ENCODE peak calls at places on chromosomes 6 and 20, in ten cellular contexts. P is esophagus muscularis mucosa; V is kidney; N is body of pancreas; T is mammary epithelial cell; O is IMR-90; G is spleen; A is endodermal cell; R is breast epithelium; D is CD8-positive, alpha-beta T cell. L is an unnamed sample. For H3K4me1, the result is how much of the 10 kb centered on the place peaks cover.

GRCh38 chr6:116316772-116317467 is 37.2 kb upstream of the TSPYL1 start:
- DNase-seq in P (no peak), V (no peak), N (peak), T (no peak), O (no peak), G (no peak), A (no peak), R (no peak), D (no peak), L (no peak)

GRCh38 chr6:30763618-30764489 is 19.5 kb upstream of the IER3 start:
- DNase-seq in P (no peak), V (no peak), N (peak), T (peak), O (peak), G (no peak), A (peak), R (peak), D (no peak), L (no peak)

GRCh38 chr6:72464246-72464645 is 157.6 kb upstream of the KCNQ5 start:
- DNase-seq in P (no peak), V (no peak), N (no peak), T (no peak), O (peak), G (no peak), A (no peak), R (no peak), D (no peak), L (no peak)

GRCh38 chr20:53828673-53829085 is 235.0 kb upstream of the ZNF217 start:
- DNase-seq in P (no peak), V (no peak), N (peak), T (peak), O (peak), G (no peak), A (peak), R (peak), D (no peak), L (no peak)

GRCh38 chr20:46151936-46152335 is 33.8 kb downstream of the CD40 start:
- DNase-seq in P (no peak), V (no peak), N (peak), T (no peak), O (no peak), G (peak), A (peak), R (no peak), D (no peak), L (peak)

GRCh38 chr6:109793793-109794192 is 102.7 kb downstream of the FIG4 start:
- DNase-seq in P (no peak), V (no peak), N (no peak), T (peak), O (peak), G (no peak), A (no peak), R (no peak), D (no peak), L (no peak)

GRCh38 chr6:39362487-39362865 is 40.0 kb upstream of the KCNK16 start:
- DNase-seq in P (no peak), V (no peak), N (no peak), T (no peak), O (no peak), G (no peak), A (peak), R (no peak), D (no peak), L (no peak)

GRCh38 chr6:16352258-16352635 is 113.9 kb downstream of the GMPR start:
- DNase-seq in P (no peak), V (no peak), N (no peak), T (no peak), O (peak), G (no peak), A (peak), R (no peak), D (no peak), L (no peak)

GRCh38 chr6:108132863-108133262 is 33.0 kb upstream of the NR2E1 start:
- DNase-seq in P (no peak), V (no peak), N (no peak), T (no peak), O (no peak), G (no peak), A (peak), R (no peak), D (no peak), L (no peak)

GRCh38 chr20:64084209-64085152 is at the start of gene LKAAEAR1:
- DNase-seq in P (no peak), V (no peak), N (peak), T (no peak), O (no peak), G (no peak), A (peak), R (no peak), D (no peak), L (no peak)

GRCh38 chr6:153476243-153476642 is 345.2 kb upstream of the RGS17 start:
- DNase-seq in P (no peak), V (no peak), N (no peak), T (no peak), O (no peak), G (no peak), A (no peak), R (no peak), D (no peak), L (no peak)

GRCh38 chr20:46375771-46376170 is 30.6 kb downstream of the ELMO2 start:
- DNase-seq in P (no peak), V (no peak), N (no peak), T (peak), O (peak), G (no peak), A (no peak), R (no peak), D (no peak), L (no peak)

GRCh38 chr6:42038163-42038562 is 12.2 kb upstream of the TAF8 start:
- DNase-seq in P (no peak), V (no peak), N (no peak), T (no peak), O (no peak), G (peak), A (no peak), R (no peak), D (no peak), L (no peak)

GRCh38 chr20:46350986-46351267 is 42.6 kb upstream of the CDH22 start:
- DNase-seq in P (no peak), V (no peak), N (no peak), T (no peak), O (no peak), G (no peak), A (peak), R (no peak), D (no peak), L (no peak)

GRCh38 chr6:741410-742339 is 48.7 kb upstream of the EXOC2 start:
- DNase-seq in P (peak), V (no peak), N (no peak), T (no peak), O (no peak), G (no peak), A (no peak), R (no peak), D (no peak), L (no peak)

GRCh38 chr6:35146453-35146852 is 5.3 kb upstream of the TCP11 start:
- DNase-seq in P (no peak), V (no peak), N (peak), T (peak), O (peak), G (no peak), A (peak), R (peak), D (no peak), L (no peak)

GRCh38 chr6:144944121-144944520 is 659.0 kb downstream of the UTRN start:
- DNase-seq in P (no peak), V (no peak), N (no peak), T (no peak), O (no peak), G (no peak), A (no peak), R (no peak), D (no peak), L (no peak)

GRCh38 chr20:16459019-16459700 is 114.1 kb downstream of the KIF16B start:
- DNase-seq in P (peak), V (no peak), N (peak), T (peak), O (peak), G (no peak), A (no peak), R (no peak), D (no peak), L (no peak)

GRCh38 chr6:16284472-16284871 is 46.1 kb downstream of the GMPR start:
- DNase-seq in P (no peak), V (no peak), N (no peak), T (no peak), O (no peak), G (no peak), A (no peak), R (no peak), D (no peak), L (no peak)

GRCh38 chr20:61120595-61121515 is 131.2 kb upstream of the CDH4 start:
- DNase-seq in P (no peak), V (no peak), N (peak), T (peak), O (peak), G (no peak), A (peak), R (peak), D (peak), L (no peak)

GRCh38 chr20:36629719-36630340 is 16.2 kb downstream of the SLA2 start:
- DNase-seq in P (no peak), V (no peak), N (no peak), T (no peak), O (no peak), G (peak), A (no peak), R (no peak), D (peak), L (peak)

GRCh38 chr6:41687501-41688175 is 47.8 kb downstream of the TFEB start:
- DNase-seq in P (no peak), V (no peak), N (no peak), T (no peak), O (no peak), G (peak), A (peak), R (no peak), D (no peak), L (peak)

GRCh38 chr6:56690519-56691200 is 48.0 kb upstream of the DST start:
- DNase-seq in P (no peak), V (no peak), N (no peak), T (peak), O (peak), G (no peak), A (no peak), R (no peak), D (no peak), L (no peak)

GRCh38 chr6:105324386-105325000 is 78.4 kb downstream of the PREP start:
- DNase-seq in P (no peak), V (no peak), N (no peak), T (peak), O (no peak), G (no peak), A (no peak), R (no peak), D (no peak), L (no peak)

GRCh38 chr6:29647927-29648642 is 8.8 kb upstream of the MOG start:
- DNase-seq in P (no peak), V (no peak), N (no peak), T (peak), O (peak), G (no peak), A (no peak), R (no peak), D (no peak), L (no peak)

GRCh38 chr6:34148864-34149810 is 3.2 kb upstream of the GRM4 start:
- DNase-seq in P (no peak), V (peak), N (no peak), T (no peak), O (no peak), G (peak), A (peak), R (no peak), D (no peak), L (no peak)

GRCh38 chr6:11575408-11576033 is 38.0 kb downstream of the TMEM170B start:
- DNase-seq in P (no peak), V (no peak), N (peak), T (peak), O (peak), G (no peak), A (peak), R (peak), D (peak), L (peak)

GRCh38 chr6:138012682-138013081 is 94.5 kb downstream of the PERP start:
- DNase-seq in P (peak), V (no peak), N (no peak), T (no peak), O (no peak), G (no peak), A (no peak), R (no peak), D (no peak), L (no peak)

GRCh38 chr6:52540286-52540902 is 36.5 kb downstream of the TRAM2 start:
- DNase-seq in P (no peak), V (no peak), N (no peak), T (no peak), O (peak), G (no peak), A (no peak), R (no peak), D (no peak), L (no peak)

GRCh38 chr20:23010096-23010495 is 25.0 kb upstream of the SSTR4 start:
- DNase-seq in P (no peak), V (peak), N (no peak), T (no peak), O (no peak), G (no peak), A (no peak), R (no peak), D (no peak), L (no peak)

GRCh38 chr6:150347845-150348244 is 21.0 kb upstream of the IYD start:
- DNase-seq in P (no peak), V (no peak), N (no peak), T (no peak), O (no peak), G (no peak), A (no peak), R (no peak), D (no peak), L (no peak)

GRCh38 chr6:83849610-83850009 is 3.5 kb upstream of the RIPPLY2 start:
- DNase-seq in P (no peak), V (no peak), N (no peak), T (no peak), O (no peak), G (no peak), A (no peak), R (no peak), D (no peak), L (no peak)

GRCh38 chr6:112935402-112936078 is 588.4 kb downstream of the RFPL4B start:
- DNase-seq in P (no peak), V (no peak), N (no peak), T (no peak), O (no peak), G (no peak), A (no peak), R (no peak), D (no peak), L (no peak)

GRCh38 chr6:88174906-88175305 is 8.8 kb upstream of the CNR1 start:
- DNase-seq in P (no peak), V (no peak), N (no peak), T (no peak), O (no peak), G (no peak), A (no peak), R (no peak), D (no peak), L (no peak)

GRCh38 chr6:71852951-71853350 is 33.4 kb upstream of the RIMS1 start:
- DNase-seq in P (no peak), V (no peak), N (no peak), T (no peak), O (no peak), G (no peak), A (no peak), R (no peak), D (no peak), L (no peak)

GRCh38 chr6:52012582-52012981 is 74.8 kb downstream of the PKHD1 start:
- DNase-seq in P (no peak), V (no peak), N (no peak), T (no peak), O (no peak), G (no peak), A (no peak), R (no peak), D (no peak), L (no peak)

GRCh38 chr6:154474636-154475428 is 35.7 kb downstream of the CNKSR3 start:
- DNase-seq in P (no peak), V (no peak), N (no peak), T (peak), O (peak), G (peak), A (peak), R (peak), D (no peak), L (no peak)

GRCh38 chr6:150641398-150642139 is 41.9 kb downstream of the PLEKHG1 start:
- DNase-seq in P (no peak), V (no peak), N (no peak), T (peak), O (no peak), G (no peak), A (no peak), R (no peak), D (no peak), L (no peak)

GRCh38 chr6:132964868-132965382 is 150.6 kb downstream of the RPS12 start:
- DNase-seq in P (no peak), V (no peak), N (no peak), T (no peak), O (peak), G (no peak), A (no peak), R (no peak), D (no peak), L (no peak)

DNA sequence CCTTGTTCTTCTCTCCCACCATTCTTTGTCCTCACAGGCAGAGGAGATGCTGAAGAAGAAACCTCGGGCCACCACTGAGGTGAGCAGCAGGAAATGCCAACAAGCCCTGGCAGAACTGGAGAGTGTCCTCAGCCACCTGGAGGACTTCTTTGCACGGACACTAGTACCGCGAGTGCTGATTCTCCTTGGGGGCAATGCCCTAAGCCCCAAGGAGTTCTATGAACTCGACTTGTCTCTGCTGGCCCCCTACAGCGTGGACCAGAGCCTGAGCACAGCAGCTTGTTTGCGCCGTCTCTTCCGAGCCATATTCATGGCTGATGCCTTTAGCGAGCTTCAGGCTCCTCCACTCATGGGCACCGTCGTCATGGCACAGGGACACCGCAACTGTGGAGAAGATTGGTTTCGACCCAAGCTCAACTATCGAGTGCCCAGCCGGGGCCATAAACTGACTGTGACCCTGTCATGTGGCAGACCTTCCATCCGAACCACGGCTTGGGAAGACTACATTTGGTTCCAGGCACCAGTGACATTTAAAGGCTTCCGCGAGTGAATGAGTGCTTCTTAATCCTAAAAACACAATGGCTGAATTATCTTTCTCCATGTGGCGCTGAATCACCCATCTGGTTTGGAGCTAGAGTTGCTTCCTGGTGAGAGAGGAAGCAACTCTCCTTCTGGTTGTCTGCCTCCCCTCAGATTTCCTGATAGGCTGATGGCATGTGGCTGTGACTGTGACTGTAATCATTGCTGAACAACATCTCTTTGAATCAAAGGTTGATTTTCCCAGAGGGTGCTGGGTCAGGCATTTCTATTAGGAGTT is 4.6 kb downstream of the MAD2L1BP start:
- DNase-seq in P (no peak), V (no peak), N (no peak), T (no peak), O (no peak), G (no peak), A (no peak), R (no peak), D (no peak), L (no peak)
- H3K4me1 ChIP-seq in P (under half), V (under half), N (under half), T (under half), O (under half), G (half or more), A (under half), R (under half), D (under half), L (under half)

GRCh38 chr20:3777726-3778629 is 3.3 kb downstream of the SPEF1 start:
- DNase-seq in P (peak), V (peak), N (peak), T (peak), O (no peak), G (peak), A (peak), R (peak), D (no peak), L (peak)
- TF ChIP-seq CTCF in P (peak), V (no peak), N (no peak), T (peak), O (no peak), G (no peak), A (peak), R (no peak), D (no peak), L (no peak)

GRCh38 chr20:1376453-1377270 is 16.2 kb downstream of the FKBP1A start:
- DNase-seq in P (peak), V (no peak), N (no peak), T (no peak), O (no peak), G (no peak), A (peak), R (no peak), D (no peak), L (no peak)

GRCh38 chr20:1375515-1375914 is 17.3 kb downstream of the FKBP1A start:
- DNase-seq in P (no peak), V (no peak), N (no peak), T (peak), O (peak), G (no peak), A (no peak), R (no peak), D (no peak), L (peak)

GRCh38 chr20:1376007-1376406 is 16.8 kb downstream of the FKBP1A start:
- DNase-seq in P (no peak), V (no peak), N (no peak), T (no peak), O (no peak), G (no peak), A (peak), R (no peak), D (no peak), L (no peak)

GRCh38 chr20:1377341-1377871 is 15.4 kb downstream of the FKBP1A start:
- DNase-seq in P (no peak), V (no peak), N (no peak), T (peak), O (no peak), G (no peak), A (peak), R (no peak), D (no peak), L (no peak)

DNA sequence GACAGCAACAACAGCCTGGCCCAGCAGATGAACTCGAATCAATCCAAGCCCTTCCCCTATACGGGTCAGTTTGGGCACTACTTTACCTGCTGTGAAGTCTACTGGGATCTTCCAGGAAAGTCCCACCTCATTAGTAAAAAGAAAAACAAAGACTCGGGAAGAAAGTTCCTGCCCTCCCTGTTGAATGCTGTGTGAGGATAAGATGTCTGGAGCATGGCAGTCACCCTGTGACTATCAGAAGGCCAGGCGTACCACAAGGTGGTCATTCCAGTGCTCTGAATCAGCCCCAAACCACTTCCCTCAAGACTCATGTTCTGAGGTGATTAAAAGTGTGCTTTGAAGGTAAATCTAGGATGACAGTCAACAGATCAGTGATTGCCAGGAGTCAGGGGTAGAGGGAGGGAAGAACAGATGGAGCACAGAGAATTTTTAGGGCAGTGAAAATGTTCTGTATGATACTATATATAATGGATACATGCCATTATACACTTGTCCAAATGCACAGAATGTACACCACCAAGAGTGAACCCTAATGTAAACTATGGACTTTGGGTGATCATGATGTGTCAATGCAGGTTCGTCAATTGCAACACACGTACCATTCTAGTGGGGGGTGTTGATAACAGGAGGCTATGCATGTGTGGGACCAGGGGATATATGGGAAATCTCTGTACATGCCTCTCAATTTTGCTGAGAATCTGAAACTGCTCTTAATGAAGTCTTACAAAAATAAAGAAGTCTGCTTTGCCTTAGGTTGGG is 14.7 kb downstream of the FKBP1A start:
- DNase-seq in P (no peak), V (no peak), N (no peak), T (peak), O (peak), G (no peak), A (peak), R (no peak), D (no peak), L (no peak)
- H3K4me3 ChIP-seq in P (no peak), V (no peak), N (no peak), T (no peak), O (no peak), G (no peak), A (no peak), R (no peak), D (no peak), L (no peak)

DNA sequence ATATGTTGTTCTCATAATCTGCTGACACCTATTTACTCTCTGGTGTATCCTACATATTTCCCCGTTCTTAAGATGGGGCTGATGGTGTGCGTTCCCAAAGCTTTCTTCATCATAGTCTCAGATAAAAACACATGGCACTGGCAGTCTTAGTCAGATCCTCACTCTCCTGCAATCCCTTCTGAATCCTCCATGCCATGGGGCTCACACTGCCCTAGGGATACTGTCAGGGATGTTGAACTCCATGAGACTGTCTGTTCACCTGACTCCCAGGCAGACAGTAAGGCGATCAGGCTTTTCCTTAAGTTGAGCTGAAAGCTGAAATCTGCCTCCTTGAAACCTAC is 76.0 kb downstream of the SLX4IP start:
- DNase-seq in P (no peak), V (no peak), N (no peak), T (no peak), O (no peak), G (no peak), A (no peak), R (no peak), D (no peak), L (no peak)
- H3K4me1 ChIP-seq in P (under half), V (under half), N (under half), T (under half), O (under half), G (under half), A (under half), R (under half), D (under half), L (under half)